ENCODE peak calls at places on chromosome 1, in five cellular contexts. Q is K562, S is GM23338, C is GM12878, O is H1. N is an unnamed sample.

GRCh38 chr1:21509351-21510112 is at the start of gene ALPL:
- DNase-seq in S (peak), Q (no peak), O (peak), C (no peak), N (peak)

GRCh38 chr1:36366091-36366661 is 19.5 kb downstream of the STK40 start:
- DNase-seq in S (peak), O (no peak), Q (no peak), C (no peak), N (peak)

GRCh38 chr1:15128520-15129313 is 24.8 kb upstream of the TMEM51 start:
- DNase-seq in C (peak), S (peak), Q (peak), O (peak), N (peak)

GRCh38 chr1:35364732-35365131 is 96.2 kb downstream of the ZMYM4 start:
- DNase-seq in Q (no peak), C (peak), O (no peak), S (no peak), N (no peak)

GRCh38 chr1:1562556-1563195 is 12.0 kb downstream of the SSU72 start:
- DNase-seq in Q (no peak), C (no peak), O (no peak), S (no peak), N (no peak)

GRCh38 chr1:54814148-54814498 is 13.0 kb upstream of the TTC22 start:
- DNase-seq in S (no peak), O (peak), C (no peak), Q (no peak), N (no peak)

GRCh38 chr1:111491070-111491469 is 12.4 kb downstream of the ADORA3 start:
- DNase-seq in S (no peak), Q (no peak), O (no peak), C (no peak), N (no peak)

GRCh38 chr1:228376262-228376628 is 30.4 kb downstream of the TRIM11 start:
- DNase-seq in S (no peak), C (no peak), O (no peak), Q (no peak), N (no peak)

GRCh38 chr1:115838805-115839705 is 1.9 kb downstream of the NHLH2 start:
- DNase-seq in Q (no peak), C (no peak), S (peak), O (peak), N (peak)

GRCh38 chr1:153353226-153353947 is 4.3 kb upstream of the S100A9 start:
- DNase-seq in O (peak), Q (peak), S (peak), C (no peak), N (peak)

GRCh38 chr1:223844521-223844961 is 1.2 kb downstream of the TP53BP2 start:
- DNase-seq in O (no peak), Q (no peak), C (no peak), S (no peak), N (no peak)

DNA sequence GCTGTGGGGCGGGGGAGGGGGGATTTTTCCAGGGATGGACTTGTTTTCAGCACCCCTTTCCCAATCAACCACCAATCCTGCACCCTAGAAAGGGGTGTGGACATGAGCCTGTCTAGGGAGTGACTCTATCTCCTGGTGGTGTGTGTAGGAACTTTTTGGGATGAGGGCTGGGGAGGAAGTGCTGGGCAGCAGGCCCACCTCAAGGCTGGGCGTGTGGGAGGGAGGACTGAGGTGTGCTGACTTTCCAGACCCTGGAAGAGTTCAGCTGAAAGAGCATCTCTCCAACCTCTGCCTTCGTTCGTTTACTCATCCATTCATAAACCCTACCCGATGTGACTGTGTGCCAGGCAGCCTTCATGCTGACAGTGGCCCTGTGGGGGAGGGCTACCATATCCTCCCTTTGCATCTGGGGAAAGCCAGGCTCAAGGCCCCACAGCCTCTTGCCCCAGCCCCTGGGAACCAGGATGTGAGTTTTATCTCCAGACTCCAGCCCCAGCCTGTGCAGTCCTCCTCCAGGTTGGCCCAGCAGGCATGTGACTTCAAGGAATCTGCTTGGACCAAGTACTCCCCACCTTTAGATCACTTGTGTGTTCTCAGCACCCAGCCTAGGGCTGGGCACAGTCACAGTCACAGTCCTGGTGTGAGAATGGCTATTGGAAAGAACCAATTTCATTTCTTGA is 6.7 kb downstream of the KNCN start:
- DNase-seq in C (no peak), Q (peak), S (peak), O (no peak), N (no peak)
- TF ChIP-seq EZH2 in C (no peak), Q (no peak), S (peak), O (no peak), N (peak)

GRCh38 chr1:150621497-150622113 is 7.8 kb downstream of the ENSA start:
- DNase-seq in Q (peak), S (peak), C (no peak), O (no peak), N (peak)
- H3K27ac ChIP-seq in Q (peak), S (peak), C (peak), O (no peak), N (peak)

DNA sequence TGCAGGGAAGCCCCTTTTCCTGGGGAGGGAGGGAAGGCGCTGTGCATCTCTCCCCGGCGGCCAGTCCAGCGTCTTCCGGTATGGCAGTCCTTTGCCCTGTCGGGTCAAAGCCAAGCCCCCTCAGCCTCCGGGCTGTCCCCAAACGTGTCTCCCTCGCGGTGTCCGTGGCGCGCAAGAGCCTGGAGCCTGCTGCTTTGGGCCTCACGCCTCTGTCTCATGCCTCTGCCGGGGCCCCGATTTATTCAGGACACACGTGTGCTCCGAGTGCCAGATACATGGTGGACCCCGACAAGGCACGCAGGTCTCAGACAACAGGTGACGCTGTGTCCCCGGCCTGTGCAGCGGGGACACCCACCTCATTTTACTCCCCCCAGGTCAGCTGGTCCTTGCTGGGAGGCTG is 176.7 kb downstream of the CAMTA1 start:
- DNase-seq in Q (no peak), C (no peak), S (peak), O (no peak), N (no peak)
- H3K4me3 ChIP-seq in Q (no peak), C (no peak), S (peak), O (peak), N (peak)

DNA sequence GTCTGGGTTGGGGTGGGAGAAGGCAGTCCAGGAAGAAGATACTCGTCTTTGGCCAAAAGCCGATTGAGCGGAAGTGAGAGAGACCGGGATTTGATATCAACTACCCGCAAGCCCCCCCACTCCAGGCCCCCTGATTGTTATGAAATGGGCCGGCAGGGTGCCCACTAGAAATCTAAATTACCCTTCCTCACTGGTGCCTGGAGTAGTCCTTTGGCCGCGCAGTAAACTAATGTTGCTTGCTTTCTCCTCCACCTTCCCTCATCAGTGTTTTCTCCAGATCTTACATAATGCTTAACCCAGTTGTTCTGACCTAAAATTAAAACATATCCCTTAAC is 119.2 kb upstream of the BARHL2 start:
- DNase-seq in C (no peak), O (no peak), S (no peak), Q (no peak), N (no peak)
- TF ChIP-seq EZH2 in C (no peak), O (no peak), S (peak), Q (no peak), N (no peak)

DNA sequence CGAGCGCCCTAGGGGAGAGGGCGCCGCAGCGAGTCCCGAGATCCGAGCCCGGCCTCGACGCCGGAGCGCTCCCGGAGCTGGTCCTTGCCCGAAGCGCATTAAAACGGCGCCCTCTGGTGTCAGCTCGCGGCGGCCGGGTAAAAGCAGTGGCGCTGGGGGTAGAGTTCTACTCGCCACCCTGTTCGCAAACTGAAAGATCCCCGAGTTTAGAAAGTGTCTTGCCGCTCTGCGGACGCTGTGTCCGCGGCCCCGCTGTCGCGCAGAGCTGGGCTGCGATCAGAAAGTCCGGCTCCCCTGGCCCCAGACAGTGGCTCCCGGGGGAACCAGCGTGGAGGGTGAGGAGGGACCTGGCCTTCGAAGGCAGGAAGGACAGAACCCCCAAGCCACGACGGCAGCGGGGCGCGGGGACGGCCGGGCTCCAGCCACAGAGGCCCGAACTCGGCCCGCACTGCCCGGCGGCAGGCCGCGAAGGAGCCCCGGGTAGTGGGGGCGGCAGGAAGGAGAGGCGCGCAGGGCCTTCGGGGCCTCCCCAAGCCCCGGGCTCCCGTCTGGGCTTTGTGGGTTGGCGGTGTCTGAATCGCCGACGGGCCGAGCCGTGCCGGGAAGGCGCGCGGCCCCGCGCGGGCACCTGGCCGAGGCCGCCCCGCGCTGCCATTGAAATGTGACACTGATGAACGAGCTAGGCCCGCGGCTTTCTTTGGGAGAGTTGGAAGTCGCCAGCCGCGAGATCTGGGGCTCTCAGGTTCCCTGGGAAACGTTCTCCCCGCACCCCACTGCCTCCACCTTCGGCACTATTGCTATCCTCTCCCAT is 39.1 kb upstream of the NFIA start:
- DNase-seq in Q (no peak), S (peak), O (peak), C (no peak), N (peak)
- H3K27ac ChIP-seq in Q (no peak), S (no peak), O (no peak), C (no peak), N (no peak)

GRCh38 chr1:209430821-209431259 is 152.7 kb upstream of the CAMK1G start:
- DNase-seq in O (no peak), C (no peak), S (no peak), Q (no peak), N (no peak)

GRCh38 chr1:209431402-209431801 is 152.1 kb upstream of the CAMK1G start:
- DNase-seq in Q (no peak), C (no peak), S (no peak), O (no peak), N (no peak)

GRCh38 chr1:209432443-209432825 is 151.1 kb upstream of the CAMK1G start:
- DNase-seq in O (no peak), Q (no peak), S (no peak), C (no peak), N (no peak)

GRCh38 chr1:209433649-209434031 is 149.9 kb upstream of the CAMK1G start:
- DNase-seq in O (no peak), C (no peak), S (no peak), Q (no peak), N (no peak)

DNA sequence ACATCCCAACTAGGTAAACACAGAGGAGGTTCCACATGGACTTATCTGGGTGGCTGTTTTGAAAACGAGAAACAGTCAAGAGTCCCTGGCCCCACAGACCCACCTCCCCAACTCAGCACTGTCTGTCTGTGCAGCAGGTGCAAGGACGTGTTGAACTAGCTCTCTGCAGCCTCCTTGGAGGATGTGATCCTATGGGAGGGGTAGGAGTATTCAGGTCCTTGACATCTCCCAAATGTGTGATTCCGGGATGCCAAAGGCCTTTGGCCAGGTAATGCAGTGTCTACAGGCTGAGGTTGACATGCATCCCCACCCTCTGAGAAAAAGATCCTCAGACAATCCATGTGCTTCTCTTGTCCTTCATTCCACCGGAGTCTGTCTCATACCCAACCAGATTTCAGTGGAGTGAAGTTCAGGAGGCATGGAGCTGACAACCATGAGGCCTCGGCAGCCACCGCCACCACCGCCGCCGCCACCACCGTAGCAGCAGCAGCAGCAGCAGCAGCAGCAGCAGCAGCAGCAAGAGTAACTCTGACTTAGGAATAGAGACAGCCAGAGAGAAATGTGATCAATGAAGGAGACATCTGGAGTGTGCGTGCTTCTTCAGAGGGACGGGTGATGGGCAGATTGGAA is 151.6 kb upstream of the CAMK1G start:
- DNase-seq in C (no peak), S (no peak), Q (no peak), O (no peak), N (no peak)
- H3K4me3 ChIP-seq in C (no peak), S (no peak), Q (no peak), O (no peak), N (no peak)

DNA sequence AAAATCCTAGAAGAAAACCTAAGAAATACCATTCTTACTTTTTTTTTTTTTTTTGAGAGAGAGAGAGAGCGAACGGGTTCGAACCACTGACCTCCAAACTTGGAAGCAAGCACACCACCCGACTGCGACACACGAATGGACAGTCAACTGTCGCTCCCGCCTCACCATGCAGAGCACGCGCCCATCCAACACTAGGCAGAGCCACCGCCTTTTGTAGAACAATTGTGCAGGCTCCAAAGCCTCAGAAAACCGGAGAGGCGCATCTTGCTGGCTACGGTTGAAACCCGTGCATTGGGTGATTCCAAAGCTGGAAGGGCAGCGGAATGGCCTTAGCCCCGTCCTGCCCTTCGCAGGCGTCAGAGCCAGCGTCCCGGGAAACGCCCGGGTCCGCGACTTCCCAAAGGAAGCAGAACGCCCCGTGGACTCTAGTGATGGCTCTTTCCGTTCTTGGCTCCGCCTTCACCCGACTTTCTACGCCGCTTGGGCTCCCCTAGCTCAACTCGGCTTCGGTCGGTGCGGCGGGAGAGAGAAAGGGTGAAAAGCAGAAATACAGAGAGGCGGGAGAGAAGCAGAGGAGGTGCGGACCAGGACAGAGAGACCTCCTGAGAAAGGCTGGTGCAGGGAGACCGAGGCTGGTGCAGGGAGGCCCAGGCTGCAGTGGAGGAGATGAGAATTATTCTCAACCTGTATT is 99.8 kb downstream of the PRKAB2 start:
- DNase-seq in O (peak), Q (no peak), C (no peak), S (peak), N (peak)
- TF ChIP-seq EZH2 in O (peak), Q (no peak), C (no peak), S (peak), N (peak)

DNA sequence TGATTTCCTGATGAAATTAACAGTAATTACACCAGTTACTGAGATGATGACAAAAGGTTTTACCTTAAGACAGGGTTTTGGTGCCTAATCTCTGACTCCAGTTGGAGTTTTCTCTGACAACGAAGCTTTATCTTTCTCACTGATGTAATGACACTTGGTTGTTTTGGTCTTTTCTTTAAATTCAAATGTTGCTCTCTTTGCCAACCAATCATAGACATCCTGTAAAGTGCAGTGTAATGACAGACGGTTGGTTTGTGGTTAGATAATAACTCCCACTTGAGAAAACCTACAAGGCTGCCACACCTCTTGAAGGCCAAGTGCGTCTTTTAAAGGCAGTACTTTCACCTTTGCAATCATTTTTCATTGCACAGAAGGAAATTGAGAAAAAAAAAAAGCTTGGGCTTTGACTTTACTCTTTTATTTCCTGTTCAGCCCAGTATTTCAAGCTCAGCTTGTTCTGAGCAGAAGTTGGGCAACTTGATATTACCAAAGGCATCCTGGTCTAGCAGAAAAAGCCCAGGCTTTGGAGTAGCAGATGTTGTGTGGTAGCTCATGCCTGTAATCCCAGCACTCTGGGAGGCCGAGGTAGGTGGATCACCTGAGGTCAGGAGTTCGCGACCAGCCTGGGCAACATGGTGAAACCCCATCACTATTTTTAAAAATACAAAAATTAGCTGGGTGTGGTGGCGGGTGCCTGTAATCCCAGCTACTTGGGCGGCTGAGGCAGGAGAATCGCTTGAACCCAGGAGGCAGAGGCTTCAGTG is 14.9 kb downstream of the PDIK1L start:
- DNase-seq in Q (peak), O (peak), S (no peak), C (no peak), N (no peak)
- H3K27ac ChIP-seq in Q (peak), O (no peak), S (no peak), C (peak), N (no peak)

DNA sequence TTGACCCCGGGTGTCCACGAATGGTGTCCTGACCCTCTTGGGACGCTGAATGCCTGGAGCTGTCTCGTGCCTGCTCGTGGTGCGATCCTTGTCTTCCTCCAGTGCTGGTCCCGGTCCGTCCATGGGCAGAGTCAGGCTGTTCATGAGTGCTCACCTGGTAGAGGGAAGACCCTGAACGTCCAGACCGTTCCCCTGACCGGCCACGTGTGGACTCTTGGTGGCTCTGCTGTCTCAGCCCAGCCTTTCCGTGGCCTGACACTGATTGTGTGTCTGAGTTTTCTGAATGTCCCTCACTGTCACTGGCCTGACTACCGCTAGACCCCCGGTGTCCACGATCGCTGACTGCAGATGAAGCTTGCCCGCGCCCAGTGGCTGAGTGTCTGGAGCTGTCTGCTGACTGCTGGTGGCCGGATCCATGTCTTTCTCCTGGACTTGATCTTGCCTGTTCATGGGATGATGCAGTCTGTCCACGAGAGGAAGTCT is 11.7 kb downstream of the FLG start:
- DNase-seq in O (no peak), S (no peak), Q (no peak), C (no peak), N (no peak)
- H3K4me3 ChIP-seq in O (no peak), S (no peak), Q (no peak), C (no peak), N (no peak)

GRCh38 chr1:210252621-210253041 is 20.0 kb downstream of the SERTAD4 start:
- DNase-seq in O (peak), S (peak), C (no peak), Q (peak), N (peak)
- TF ChIP-seq EZH2 in O (no peak), S (no peak), C (no peak), Q (no peak), N (no peak)

N was measured in neural progenitor cell.